ENCODE peak calls at places on chromosomes 6 and 20, in nine cellular contexts. G is NCI-H1105; S is tibial artery; I is T1000; T is tibial nerve; H is EH; C is activated T-cell treated with anti-CD3 and anti-CD28 coated beads, Interleukin-2, amount 50 U/mL, for 4 hours; K is stimulated activated CD4-positive, alpha-beta T cell treated with anti-CD3 and anti-CD28 coated beads, Interleukin-1b, Interleukin-23, amount 100 ng/mL, for 1 hour; W is T-helper 9 cell. B is an unnamed sample.

GRCh38 chr20:34013532-34013931 is 19.8 kb downstream of the RALY start:
- DNase-seq in C (no peak), W (no peak), G (no peak), T (no peak), I (no peak), K (no peak), H (no peak), S (no peak), B (no peak)

GRCh38 chr6:27479319-27480182 is 6.6 kb upstream of the ZNF184 start:
- DNase-seq in I (peak), C (peak), H (peak), W (peak), G (peak), K (peak), T (peak), S (peak), B (peak)

GRCh38 chr6:168968228-168968627 is 285.4 kb downstream of the THBS2 start:
- DNase-seq in K (no peak), T (peak), S (peak), H (peak), G (no peak), I (peak), C (no peak), W (no peak), B (peak)

GRCh38 chr6:125950293-125950692 is 6.3 kb upstream of the HINT3 start:
- DNase-seq in S (no peak), C (no peak), I (peak), T (no peak), W (no peak), K (no peak), H (peak), G (no peak), B (no peak)

GRCh38 chr6:157307661-157308060 is 15.7 kb downstream of the TMEM242 start:
- DNase-seq in G (no peak), K (no peak), H (no peak), T (no peak), C (no peak), S (no peak), W (no peak), I (no peak), B (no peak)

GRCh38 chr6:146526192-146526591 is 17.4 kb upstream of the RAB32 start:
- DNase-seq in K (no peak), G (no peak), T (no peak), W (no peak), H (peak), I (no peak), S (no peak), C (no peak), B (no peak)

GRCh38 chr6:105893741-105894140 is 192.4 kb upstream of the PRDM1 start:
- DNase-seq in H (no peak), G (no peak), W (no peak), C (no peak), T (no peak), K (no peak), S (no peak), I (no peak), B (no peak)

GRCh38 chr6:40909811-40910210 is 129.2 kb downstream of the UNC5CL start:
- DNase-seq in S (no peak), H (no peak), K (no peak), I (no peak), T (no peak), G (no peak), C (no peak), W (no peak), B (no peak)

GRCh38 chr6:125254321-125254720 is 47.4 kb downstream of the HDDC2 start:
- DNase-seq in K (no peak), H (no peak), G (no peak), T (no peak), I (no peak), C (no peak), W (no peak), S (no peak), B (peak)

GRCh38 chr6:112879920-112880413 is 532.8 kb downstream of the RFPL4B start:
- DNase-seq in C (no peak), I (no peak), T (no peak), G (no peak), H (no peak), W (peak), S (no peak), K (no peak), B (peak)

GRCh38 chr6:33981421-33981820 is 164.5 kb downstream of the GRM4 start:
- DNase-seq in H (no peak), W (no peak), K (no peak), S (no peak), T (no peak), C (no peak), G (no peak), I (no peak), B (peak)

GRCh38 chr6:150008588-150008987 is 16.7 kb downstream of the RAET1L start:
- DNase-seq in S (no peak), C (peak), W (no peak), T (no peak), H (peak), G (no peak), I (peak), K (no peak), B (no peak)